ENCODE peak calls at places on chromosomes 4 and X, in five cellular contexts. G is suprapubic skin, Z is tibial nerve, N is sigmoid colon, T is stomach. C is an unnamed sample.

GRCh38 chrX:39836802-39837420 is 260.8 kb downstream of the BCOR start:
- DNase-seq in N (no peak), T (no peak), Z (no peak), G (no peak), C (no peak)

GRCh38 chr4:159384017-159384416 is 281.1 kb downstream of the RAPGEF2 start:
- DNase-seq in T (no peak), N (no peak), G (no peak), Z (no peak), C (no peak)

GRCh38 chr4:5504486-5504885 is 203.9 kb downstream of the EVC2 start:
- DNase-seq in N (no peak), Z (no peak), G (no peak), T (no peak), C (no peak)

GRCh38 chr4:164716901-164717300 is 37.0 kb upstream of the SMIM31 start:
- DNase-seq in N (no peak), Z (no peak), G (no peak), T (no peak), C (no peak)

GRCh38 chrX:20412871-20413486 is 146.3 kb upstream of the RPS6KA3 start:
- DNase-seq in T (peak; percentile 29), G (peak; percentile 60), Z (peak; percentile 4), N (no peak), C (no peak)

GRCh38 chrX:108177321-108177990 is 85.9 kb downstream of the ATG4A start:
- DNase-seq in N (no peak), G (no peak), T (no peak), Z (no peak), C (no peak)

GRCh38 chrX:25531096-25531495 is 515.3 kb upstream of the ARX start:
- DNase-seq in N (no peak), G (no peak), T (no peak), Z (no peak), C (no peak)

GRCh38 chr4:128782076-128782715 is 27.3 kb upstream of the JADE1 start:
- DNase-seq in G (no peak), Z (peak; percentile 42), T (peak; percentile 46), N (no peak), C (no peak)

GRCh38 chr4:152534541-152535231 is 1.2 kb downstream of the FBXW7 start:
- DNase-seq in G (peak; percentile 74), Z (no peak), N (no peak), T (peak; percentile 54), C (peak; percentile 11)

GRCh38 chrX:107686792-107687191 is 58.5 kb downstream of the PRPS1 start:
- DNase-seq in G (peak; percentile 36), N (no peak), Z (no peak), T (no peak), C (no peak)

GRCh38 chr4:56979674-56980073 is 978 bp downstream of the POLR2B start:
- DNase-seq in T (no peak), Z (no peak), N (no peak), G (no peak), C (no peak)

GRCh38 chrX:38864165-38864564 is 62.9 kb downstream of the MID1IP1 start:
- DNase-seq in N (no peak), Z (no peak), G (no peak), T (no peak), C (no peak)

GRCh38 chrX:20254712-20255299 is 11.9 kb downstream of the RPS6KA3 start:
- DNase-seq in N (no peak), T (no peak), G (no peak), Z (no peak), C (no peak)

GRCh38 chr4:42018451-42018850 is 28.1 kb downstream of the SLC30A9 start:
- DNase-seq in Z (no peak), N (no peak), T (no peak), G (no peak), C (no peak)

GRCh38 chr4:121070274-121070673 is 2.1 kb downstream of the NDNF start:
- DNase-seq in N (peak; percentile 62), G (no peak), T (no peak), Z (no peak), C (peak; percentile 33)

GRCh38 chr4:107890779-107891178 is 40.6 kb upstream of the CYP2U1 start:
- DNase-seq in N (no peak), G (no peak), Z (no peak), T (no peak), C (no peak)

GRCh38 chr4:81408341-81408740 is 63.4 kb downstream of the RASGEF1B start:
- DNase-seq in T (no peak), G (no peak), Z (no peak), N (no peak), C (no peak)

GRCh38 chr4:97116511-97116910 is 1026.8 kb downstream of the STPG2 start:
- DNase-seq in N (no peak), Z (no peak), T (no peak), G (no peak), C (no peak)

GRCh38 chrX:31272472-31272775 is 200.6 kb upstream of the FTHL17 start:
- DNase-seq in G (no peak), Z (no peak), T (no peak), N (no peak), C (no peak)

GRCh38 chr4:147580396-147580795 is 36.8 kb upstream of the TMEM184C start:
- DNase-seq in T (no peak), Z (no peak), G (no peak), N (no peak), C (no peak)

GRCh38 chr4:73740353-73740778 is at the start of gene CXCL8:
- DNase-seq in Z (peak; percentile 64), G (peak; percentile 73), N (peak; percentile 88), T (peak; percentile 70), C (peak; percentile 23)

DNA sequence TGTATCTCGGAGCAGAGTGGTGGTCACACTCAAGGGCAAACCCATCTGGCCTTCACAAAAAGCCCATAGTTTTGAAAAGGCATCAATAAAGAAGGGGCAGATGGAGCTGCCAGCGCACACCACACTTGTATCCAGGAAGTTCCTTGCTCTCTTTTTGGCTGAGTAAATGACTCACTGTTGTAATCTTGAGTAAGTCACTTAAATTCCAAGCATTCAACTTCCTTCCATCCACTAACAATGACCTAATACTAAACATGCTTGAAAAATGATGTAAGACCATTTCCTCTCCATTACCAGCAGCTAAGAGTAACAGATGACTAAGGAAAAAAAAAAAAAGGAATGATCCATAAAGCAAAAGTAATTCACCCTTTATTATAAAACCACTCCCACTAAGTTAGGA is 32.4 kb upstream of the MYOZ2 start:
- DNase-seq in G (peak; percentile 73), T (no peak), Z (no peak), N (peak; percentile 72), C (no peak)
- TF ChIP-seq EP300 in G (no peak), T (no peak), Z (peak; percentile 87), N (no peak), C (no peak)

GRCh38 chr4:30295652-30296051 is 424.5 kb upstream of the PCDH7 start:
- DNase-seq in Z (no peak), T (no peak), G (no peak), N (no peak), C (no peak)

GRCh38 chr4:30294295-30294694 is 425.9 kb upstream of the PCDH7 start:
- DNase-seq in N (no peak), Z (no peak), G (no peak), T (no peak), C (no peak)
- H3K4me1 ChIP-seq in N (no peaks in the 10 kb centered on the region), Z (no peaks in the 10 kb centered on the region), G (no peaks in the 10 kb centered on the region), T (no peaks in the 10 kb centered on the region), C (no peaks in the 10 kb centered on the region)

DNA sequence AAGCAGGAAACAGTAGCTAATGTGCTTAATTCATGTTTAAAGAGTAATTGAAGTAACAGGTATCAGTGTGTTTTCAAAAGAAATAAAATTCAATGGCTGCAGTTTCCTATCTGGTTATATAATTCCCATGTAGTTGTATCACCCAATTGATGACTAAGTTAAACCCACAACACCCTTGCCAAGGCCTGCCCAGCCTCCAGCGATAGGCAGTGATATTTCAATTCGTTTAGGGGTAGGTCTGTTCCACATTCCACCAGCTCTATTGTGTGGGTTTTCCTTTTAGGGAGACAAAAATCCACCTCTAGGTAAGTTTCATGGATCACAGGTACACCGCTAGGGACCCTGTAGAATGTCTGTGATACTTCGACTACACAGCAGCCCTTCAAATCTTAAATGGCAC is 24.7 kb upstream of the MXRA5 start:
- DNase-seq in G (no peak), T (no peak), N (no peak), Z (no peak), C (no peak)
- TF ChIP-seq POLR2A in G (no peak), T (no peak), N (no peak), Z (no peak), C (no peak)

GRCh38 chr4:6732441-6733357 is 16.7 kb downstream of the BLOC1S4 start:
- DNase-seq in G (no peak), Z (peak; percentile 60), T (peak; percentile 85), N (peak; percentile 80), C (peak; percentile 73)
- TF ChIP-seq EP300 in G (no peak), Z (peak; percentile 58), T (no peak), N (no peak), C (no peak)

GRCh38 chr4:98657531-98658286 is 702 bp downstream of the TSPAN5 start:
- DNase-seq in G (no peak), T (no peak), N (no peak), Z (no peak), C (no peak)

GRCh38 chr4:98659741-98660507 is 1.5 kb upstream of the TSPAN5 start:
- DNase-seq in T (no peak), G (no peak), N (no peak), Z (no peak), C (no peak)

GRCh38 chr4:98658287-98659105 is at the start of gene TSPAN5:
- DNase-seq in G (peak; percentile 75), N (peak; percentile 84), T (peak; percentile 81), Z (peak; percentile 41), C (peak; percentile 83)

GRCh38 chr4:98661356-98662054 is 3.1 kb upstream of the TSPAN5 start:
- DNase-seq in N (no peak), G (no peak), T (no peak), Z (no peak), C (no peak)

GRCh38 chr4:98659106-98659592 is 738 bp upstream of the TSPAN5 start:
- DNase-seq in G (no peak), N (no peak), Z (no peak), T (no peak), C (peak; percentile 39)
- H3K4me1 ChIP-seq in G (peaks cover 66% of the 10 kb centered on the region), N (no peaks in the 10 kb centered on the region), Z (peaks cover 45% of the 10 kb centered on the region), T (peaks cover 69% of the 10 kb centered on the region), C (peaks cover 9% of the 10 kb centered on the region)

GRCh38 chrX:49191033-49191871 is 5.1 kb upstream of the PRICKLE3 start:
- DNase-seq in T (peak; percentile 90), Z (peak; percentile 89), G (peak; percentile 91), N (peak; percentile 97), C (peak; percentile 86)
- TF ChIP-seq POLR2A in T (peak; percentile 76), Z (peak; percentile 78), G (no peak), N (peak; percentile 34), C (peak; percentile 57)

DNA sequence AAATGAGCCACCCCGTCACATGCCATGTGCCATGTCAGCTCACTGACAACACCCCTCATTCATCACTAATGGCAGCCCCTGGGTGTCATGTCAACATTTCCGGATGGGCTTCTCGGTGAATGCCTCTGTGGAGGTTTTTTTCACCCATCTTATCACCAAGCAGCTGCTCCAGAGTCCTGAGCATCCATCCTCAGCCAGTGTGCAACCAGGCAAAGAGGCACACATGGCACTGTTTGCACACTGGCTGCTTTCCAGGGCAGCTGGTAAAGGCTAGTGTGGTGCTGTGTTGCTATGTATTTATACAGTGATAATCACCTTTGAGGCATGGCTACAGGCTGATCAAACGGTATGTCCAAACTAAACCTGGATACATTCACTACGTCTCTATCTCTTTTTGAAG is 94.5 kb upstream of the INPP4B start:
- DNase-seq in G (no peak), N (no peak), T (peak; percentile 68), Z (no peak), C (no peak)
- TF ChIP-seq EP300 in G (no peak), N (no peak), T (no peak), Z (no peak), C (no peak)

C was measured in ovary.